ENCODE peak calls at places on chromosome 14, in seven cellular contexts. U is adrenal gland, B is uterus, Q is fibroblast of lung, V is GM23338, N is ovary, X is right lobe of liver. Z is an unnamed sample.
A peak's percentile ranks its signal among the peaks of the same experiment; 100 is the strongest.

GRCh38 chr14:92093320-92093719 is 13.1 kb downstream of the ATXN3 start:
- DNase-seq in U (no peak), B (no peak), Q (no peak), V (peak; percentile 22), N (no peak), X (no peak), Z (no peak)

GRCh38 chr14:71331393-71331792 is 424.1 kb downstream of the PCNX1 start:
- DNase-seq in U (no peak), B (no peak), Q (no peak), V (no peak), N (no peak), X (no peak), Z (no peak)

GRCh38 chr14:24613241-24613640 is 3.8 kb upstream of the GZMH start:
- DNase-seq in U (no peak), B (no peak), Q (no peak), V (no peak), N (no peak), X (no peak), Z (no peak)

GRCh38 chr14:96204151-96205058 is at the start of gene BDKRB2:
- DNase-seq in U (peak; percentile 51), B (peak; percentile 61), Q (peak; percentile 79), V (peak; percentile 86), N (peak; percentile 59), X (peak; percentile 66), Z (peak; percentile 88)

GRCh38 chr14:78228702-78229327 is 58.6 kb downstream of the NRXN3 start:
- DNase-seq in U (no peak), B (no peak), Q (no peak), V (no peak), N (no peak), X (no peak), Z (no peak)

GRCh38 chr14:94322648-94323570 is at the start of gene SERPINA6:
- DNase-seq in U (no peak), B (no peak), Q (peak; percentile 83), V (no peak), N (no peak), X (peak; percentile 72), Z (no peak)

GRCh38 chr14:99381688-99382060 is 99.0 kb downstream of the SETD3 start:
- DNase-seq in U (no peak), B (no peak), Q (no peak), V (no peak), N (no peak), X (no peak), Z (no peak)

GRCh38 chr14:77470192-77470870 is 12.4 kb downstream of the AHSA1 start:
- DNase-seq in U (no peak), B (no peak), Q (no peak), V (peak; percentile 31), N (no peak), X (no peak), Z (no peak)

GRCh38 chr14:27002179-27002578 is 404.3 kb upstream of the NOVA1 start:
- DNase-seq in U (no peak), B (no peak), Q (no peak), V (no peak), N (no peak), X (no peak), Z (no peak)

GRCh38 chr14:92339426-92339825 is 16.5 kb downstream of the SLC24A4 start:
- DNase-seq in U (no peak), B (no peak), Q (no peak), V (no peak), N (no peak), X (no peak), Z (no peak)

GRCh38 chr14:97266653-97267052 is 469.5 kb downstream of the VRK1 start:
- DNase-seq in U (peak; percentile 70), B (no peak), Q (peak; percentile 96), V (peak; percentile 45), N (no peak), X (no peak), Z (no peak)

GRCh38 chr14:90839024-90839888 is 23.0 kb upstream of the TTC7B start:
- DNase-seq in U (peak; percentile 34), B (peak; percentile 56), Q (peak; percentile 33), V (no peak), N (peak; percentile 60), X (no peak), Z (no peak)

GRCh38 chr14:65704850-65705249 is 292.3 kb downstream of the FUT8 start:
- DNase-seq in U (no peak), B (no peak), Q (peak; percentile 76), V (no peak), N (no peak), X (no peak), Z (no peak)

DNA sequence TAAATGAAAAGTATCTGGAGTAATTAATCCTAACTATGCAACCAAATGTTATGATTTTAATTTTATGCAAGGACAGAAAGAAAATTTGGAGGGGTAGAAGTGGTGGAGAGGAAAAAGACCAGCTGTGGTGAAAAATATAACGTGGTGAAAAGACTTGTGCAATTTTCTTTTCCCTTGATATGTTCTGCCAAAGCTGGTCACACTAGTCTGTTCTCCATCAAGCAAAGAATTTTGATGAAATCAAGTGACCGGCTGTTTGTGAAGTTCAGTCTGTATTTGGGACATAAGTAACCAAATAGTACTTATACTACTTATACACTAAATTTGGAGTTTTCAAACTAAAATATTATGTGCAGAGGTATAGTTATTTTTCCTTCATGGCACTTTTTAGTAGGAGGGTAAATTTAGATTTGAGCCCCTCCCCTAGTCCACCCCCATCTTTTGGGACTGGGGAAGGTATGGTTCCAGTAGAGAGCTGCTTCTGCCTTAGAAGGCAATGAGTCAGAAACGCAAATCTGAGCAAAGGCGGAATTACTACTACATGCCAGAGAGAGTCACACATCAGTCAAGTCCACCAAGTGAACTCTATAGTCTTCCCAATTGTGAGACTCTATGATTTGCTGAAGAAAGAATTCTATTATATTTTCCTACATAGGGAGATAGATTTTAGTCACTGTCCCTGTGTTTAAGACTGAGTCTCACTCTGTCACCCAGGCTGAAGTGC is 229.7 kb downstream of the SLC25A21 start:
- DNase-seq in U (no peak), B (no peak), Q (peak; percentile 56), V (no peak), N (no peak), X (no peak), Z (no peak)
- TF ChIP-seq CTCF in U (no peak), B (no peak), Q (no peak), V (no peak), N (no peak), X (no peak), Z (no peak)

DNA sequence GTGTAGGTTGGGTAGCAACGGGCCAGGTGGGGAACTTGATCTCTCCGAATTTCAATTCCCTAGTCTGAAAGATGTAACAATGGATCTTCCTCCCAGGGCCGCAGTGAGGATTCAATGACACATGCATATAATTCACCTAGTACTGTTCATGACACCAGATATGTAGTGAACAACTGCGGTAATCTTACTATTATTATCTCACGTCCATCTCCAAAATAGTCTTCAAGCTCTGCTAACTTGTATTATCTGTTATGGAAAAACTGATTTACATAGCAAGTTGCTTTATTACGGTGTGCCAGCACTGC is 26.4 kb downstream of the MOK start:
- DNase-seq in U (no peak), B (no peak), Q (no peak), V (no peak), N (no peak), X (no peak), Z (no peak)
- H3K4me3 ChIP-seq in U (no peak overlapping the region), B (no peak overlapping the region), Q (no peak overlapping the region), V (no peak overlapping the region), N (no peak overlapping the region), X (no peak overlapping the region), Z (no peak overlapping the region)

GRCh38 chr14:51846631-51847488 is 13.6 kb upstream of the GNG2 start:
- DNase-seq in U (peak; percentile 50), B (no peak), Q (peak; percentile 54), V (peak; percentile 93), N (no peak), X (peak; percentile 38), Z (no peak)
- H3K4me1 ChIP-seq in U (no peaks in the 10 kb centered on the region), B (no peaks in the 10 kb centered on the region), Q (no peaks in the 10 kb centered on the region), V (peaks cover 24% of the 10 kb centered on the region), N (no peaks in the 10 kb centered on the region), X (no peaks in the 10 kb centered on the region), Z (peaks cover 12% of the 10 kb centered on the region)

GRCh38 chr14:85867450-85867849 is 337.5 kb downstream of the FLRT2 start:
- DNase-seq in U (no peak), B (no peak), Q (no peak), V (peak; percentile 53), N (no peak), X (no peak), Z (no peak)
- TF ChIP-seq CTCF in U (no peak), B (no peak), Q (no peak), V (peak; percentile 68), N (no peak), X (peak; percentile 40), Z (no peak)

Z was measured in Peyer's patch.